ENCODE peak calls at places on chromosomes 3 and 15, in six cellular contexts. One of them, this sample, is unnamed. For H3K4me1 and H3K9me3, the result is how much of the 10 kb centered on the place peaks cover.

GRCh38 chr15:27757050-27757449 is 342.1 kb downstream of the OCA2 start:
- DNase-seq in left lung: no peak
- DNase-seq in left ventricle myocardium inferior: no peak
- DNase-seq in uterus: no peak
- DNase-seq in breast epithelium: no peak
- DNase-seq in MM.1S: no peak
- DNase-seq in this sample: no peak

GRCh38 chr3:69207036-69207435 is 84.6 kb upstream of the LMOD3 start:
- DNase-seq in left lung: no peak
- DNase-seq in left ventricle myocardium inferior: no peak
- DNase-seq in uterus: no peak
- DNase-seq in breast epithelium: no peak
- DNase-seq in MM.1S: no peak
- DNase-seq in this sample: no peak

GRCh38 chr15:37767841-37768455 is 166.5 kb upstream of the TMCO5A start:
- DNase-seq in left lung: no peak
- DNase-seq in left ventricle myocardium inferior: no peak
- DNase-seq in uterus: no peak
- DNase-seq in breast epithelium: no peak
- DNase-seq in MM.1S: no peak
- DNase-seq in this sample: no peak

GRCh38 chr3:107661447-107662108 is 138.8 kb downstream of the BBX start:
- DNase-seq in left lung: no peak
- DNase-seq in left ventricle myocardium inferior: no peak
- DNase-seq in uterus: no peak
- DNase-seq in breast epithelium: no peak
- DNase-seq in MM.1S: peak
- DNase-seq in this sample: no peak

GRCh38 chr3:171356251-171356650 is 104.0 kb downstream of the TNIK start:
- DNase-seq in left lung: no peak
- DNase-seq in left ventricle myocardium inferior: no peak
- DNase-seq in uterus: no peak
- DNase-seq in breast epithelium: no peak
- DNase-seq in MM.1S: no peak
- DNase-seq in this sample: no peak

GRCh38 chr3:177752841-177753240 is 555.6 kb upstream of the TBL1XR1 start:
- DNase-seq in left lung: no peak
- DNase-seq in left ventricle myocardium inferior: no peak
- DNase-seq in uterus: no peak
- DNase-seq in breast epithelium: no peak
- DNase-seq in MM.1S: no peak
- DNase-seq in this sample: no peak

GRCh38 chr15:49915822-49916221 is 203.2 kb downstream of the ATP8B4 start:
- DNase-seq in left lung: no peak
- DNase-seq in left ventricle myocardium inferior: no peak
- DNase-seq in uterus: no peak
- DNase-seq in breast epithelium: no peak
- DNase-seq in MM.1S: no peak
- DNase-seq in this sample: no peak

GRCh38 chr3:59386165-59386564 is 336.3 kb upstream of the CFAP20DC start:
- DNase-seq in left lung: no peak
- DNase-seq in left ventricle myocardium inferior: no peak
- DNase-seq in uterus: no peak
- DNase-seq in breast epithelium: no peak
- DNase-seq in MM.1S: peak
- DNase-seq in this sample: no peak

GRCh38 chr3:184351511-184352148 is 9.8 kb downstream of the CLCN2 start:
- DNase-seq in left lung: no peak
- DNase-seq in left ventricle myocardium inferior: no peak
- DNase-seq in uterus: no peak
- DNase-seq in breast epithelium: no peak
- DNase-seq in MM.1S: no peak
- DNase-seq in this sample: no peak

GRCh38 chr15:86336051-86336788 is 256.5 kb downstream of the AGBL1 start:
- DNase-seq in left lung: no peak
- DNase-seq in left ventricle myocardium inferior: no peak
- DNase-seq in uterus: no peak
- DNase-seq in breast epithelium: no peak
- DNase-seq in MM.1S: peak
- DNase-seq in this sample: no peak

GRCh38 chr3:150365132-150365604 is 42.9 kb upstream of the TSC22D2 start:
- DNase-seq in left lung: no peak
- DNase-seq in left ventricle myocardium inferior: no peak
- DNase-seq in uterus: no peak
- DNase-seq in breast epithelium: no peak
- DNase-seq in MM.1S: no peak
- DNase-seq in this sample: no peak

GRCh38 chr15:37789881-37790280 is 144.6 kb upstream of the TMCO5A start:
- DNase-seq in left lung: no peak
- DNase-seq in left ventricle myocardium inferior: no peak
- DNase-seq in uterus: no peak
- DNase-seq in breast epithelium: no peak
- DNase-seq in MM.1S: no peak
- DNase-seq in this sample: no peak

GRCh38 chr15:47609693-47610092 is 107.6 kb upstream of the SEMA6D start:
- DNase-seq in left lung: no peak
- DNase-seq in left ventricle myocardium inferior: no peak
- DNase-seq in uterus: no peak
- DNase-seq in breast epithelium: no peak
- DNase-seq in MM.1S: no peak
- DNase-seq in this sample: no peak

DNA sequence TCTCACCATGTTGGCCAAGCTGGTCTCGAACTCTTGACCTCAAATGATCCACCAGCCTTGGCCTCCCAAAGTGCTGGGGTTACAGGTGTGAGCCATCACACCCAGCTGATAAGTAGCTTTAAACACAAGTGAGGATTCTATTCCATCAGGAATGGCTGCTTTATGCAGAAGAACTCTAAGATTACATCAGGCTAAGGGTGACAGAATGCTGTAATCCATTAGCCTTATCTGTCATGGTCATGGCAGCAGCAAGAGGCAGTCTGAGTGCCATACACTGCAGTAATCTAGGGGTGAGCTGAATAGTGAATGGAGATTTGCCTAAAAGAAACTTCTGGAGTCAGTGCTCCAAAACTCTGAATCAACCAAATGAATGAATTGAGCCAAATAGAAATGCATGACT is 39.5 kb downstream of the LIPC start:
- DNase-seq in left lung: no peak
- DNase-seq in left ventricle myocardium inferior: no peak
- DNase-seq in uterus: no peak
- DNase-seq in breast epithelium: no peak
- DNase-seq in MM.1S: no peak
- DNase-seq in this sample: no peak
- H3K4me1 ChIP-seq in left lung: under half
- H3K4me1 ChIP-seq in left ventricle myocardium inferior: under half
- H3K4me1 ChIP-seq in uterus: under half
- H3K4me1 ChIP-seq in breast epithelium: under half
- H3K4me1 ChIP-seq in MM.1S: under half
- H3K4me1 ChIP-seq in this sample: under half

DNA sequence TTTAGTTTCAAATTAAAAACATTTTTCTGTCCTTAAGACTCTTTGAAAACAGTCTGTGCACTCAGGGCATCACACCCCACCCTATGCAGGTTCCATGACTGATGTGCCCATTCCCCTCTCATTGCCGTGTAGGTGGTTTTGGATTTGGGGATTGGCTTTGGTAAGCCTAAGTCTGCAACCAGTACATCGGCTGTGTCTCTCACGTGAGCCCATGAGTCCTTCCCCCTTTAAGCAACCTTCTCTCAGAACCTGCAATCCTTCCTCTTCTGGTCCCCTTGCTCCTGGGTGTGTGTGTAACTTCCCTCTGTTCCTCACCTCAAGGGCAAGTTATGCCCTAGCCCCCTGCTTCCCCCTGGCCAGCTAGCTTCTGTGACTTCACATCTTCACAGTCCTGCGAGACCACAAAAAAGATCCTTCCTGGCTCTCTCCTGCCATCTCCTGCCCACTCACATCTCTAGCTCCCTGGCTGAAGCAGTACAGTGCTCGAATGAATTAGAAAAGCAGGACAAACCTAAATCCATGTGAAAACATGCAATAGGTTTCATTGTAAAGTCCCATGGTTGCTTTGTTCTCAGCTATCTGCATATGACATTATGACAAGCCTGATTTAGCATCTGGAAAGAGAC is 126.7 kb downstream of the UACA start:
- DNase-seq in left lung: no peak
- DNase-seq in left ventricle myocardium inferior: no peak
- DNase-seq in uterus: no peak
- DNase-seq in breast epithelium: no peak
- DNase-seq in MM.1S: no peak
- DNase-seq in this sample: no peak
- TF ChIP-seq CTCF in left lung: no peak
- TF ChIP-seq CTCF in left ventricle myocardium inferior: peak
- TF ChIP-seq CTCF in uterus: peak
- TF ChIP-seq CTCF in breast epithelium: no peak
- TF ChIP-seq CTCF in MM.1S: no peak
- TF ChIP-seq CTCF in this sample: no peak

DNA sequence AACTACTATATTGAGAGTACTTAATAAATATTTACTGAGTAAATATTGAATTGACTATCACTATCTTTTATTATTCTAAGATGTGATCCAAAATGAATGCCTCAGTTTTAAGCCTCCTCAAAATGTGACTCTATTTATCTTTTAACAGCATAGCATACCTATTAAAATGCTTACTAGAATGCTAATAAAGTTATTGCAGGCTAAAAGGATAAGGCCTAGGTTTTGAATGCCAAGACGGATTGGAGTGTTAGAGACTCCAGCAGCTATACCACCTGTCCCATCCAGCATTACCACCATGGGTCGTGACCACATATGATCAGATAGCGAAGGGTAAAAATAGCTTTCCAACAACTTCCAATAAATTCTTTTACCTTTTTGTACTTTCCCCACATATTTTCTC is 64.7 kb upstream of the MYRIP start:
- DNase-seq in left lung: no peak
- DNase-seq in left ventricle myocardium inferior: no peak
- DNase-seq in uterus: no peak
- DNase-seq in breast epithelium: no peak
- DNase-seq in MM.1S: no peak
- DNase-seq in this sample: no peak
- H3K9me3 ChIP-seq in left lung: under half
- H3K9me3 ChIP-seq in left ventricle myocardium inferior: under half
- H3K9me3 ChIP-seq in uterus: under half
- H3K9me3 ChIP-seq in breast epithelium: under half
- H3K9me3 ChIP-seq in MM.1S: under half
- H3K9me3 ChIP-seq in this sample: under half

GRCh38 chr15:95843241-95843851 is 487.2 kb upstream of the NR2F2 start:
- DNase-seq in left lung: no peak
- DNase-seq in left ventricle myocardium inferior: peak
- DNase-seq in uterus: no peak
- DNase-seq in breast epithelium: no peak
- DNase-seq in MM.1S: peak
- DNase-seq in this sample: no peak
- H3K4me1 ChIP-seq in left lung: under half
- H3K4me1 ChIP-seq in left ventricle myocardium inferior: under half
- H3K4me1 ChIP-seq in uterus: under half
- H3K4me1 ChIP-seq in breast epithelium: under half
- H3K4me1 ChIP-seq in MM.1S: under half
- H3K4me1 ChIP-seq in this sample: under half

GRCh38 chr15:63504979-63505841 is 817 bp downstream of the USP3 start:
- DNase-seq in left lung: peak
- DNase-seq in left ventricle myocardium inferior: peak
- DNase-seq in uterus: peak
- DNase-seq in breast epithelium: peak
- DNase-seq in MM.1S: peak
- DNase-seq in this sample: peak
- TF ChIP-seq CTCF in left lung: no peak
- TF ChIP-seq CTCF in left ventricle myocardium inferior: peak
- TF ChIP-seq CTCF in uterus: peak
- TF ChIP-seq CTCF in breast epithelium: peak
- TF ChIP-seq CTCF in MM.1S: peak
- TF ChIP-seq CTCF in this sample: no peak

GRCh38 chr3:138359137-138359536 is 10.8 kb downstream of the MRAS start:
- DNase-seq in left lung: no peak
- DNase-seq in left ventricle myocardium inferior: no peak
- DNase-seq in uterus: no peak
- DNase-seq in breast epithelium: no peak
- DNase-seq in MM.1S: no peak
- DNase-seq in this sample: no peak

GRCh38 chr3:138360272-138361192 is 12.2 kb downstream of the MRAS start:
- DNase-seq in left lung: no peak
- DNase-seq in left ventricle myocardium inferior: peak
- DNase-seq in uterus: no peak
- DNase-seq in breast epithelium: no peak
- DNase-seq in MM.1S: no peak
- DNase-seq in this sample: no peak

GRCh38 chr3:138361561-138361971 is 13.2 kb downstream of the MRAS start:
- DNase-seq in left lung: no peak
- DNase-seq in left ventricle myocardium inferior: no peak
- DNase-seq in uterus: no peak
- DNase-seq in breast epithelium: no peak
- DNase-seq in MM.1S: no peak
- DNase-seq in this sample: no peak

GRCh38 chr3:138361193-138361525 is 12.8 kb downstream of the MRAS start:
- DNase-seq in left lung: no peak
- DNase-seq in left ventricle myocardium inferior: no peak
- DNase-seq in uterus: no peak
- DNase-seq in breast epithelium: no peak
- DNase-seq in MM.1S: no peak
- DNase-seq in this sample: no peak

DNA sequence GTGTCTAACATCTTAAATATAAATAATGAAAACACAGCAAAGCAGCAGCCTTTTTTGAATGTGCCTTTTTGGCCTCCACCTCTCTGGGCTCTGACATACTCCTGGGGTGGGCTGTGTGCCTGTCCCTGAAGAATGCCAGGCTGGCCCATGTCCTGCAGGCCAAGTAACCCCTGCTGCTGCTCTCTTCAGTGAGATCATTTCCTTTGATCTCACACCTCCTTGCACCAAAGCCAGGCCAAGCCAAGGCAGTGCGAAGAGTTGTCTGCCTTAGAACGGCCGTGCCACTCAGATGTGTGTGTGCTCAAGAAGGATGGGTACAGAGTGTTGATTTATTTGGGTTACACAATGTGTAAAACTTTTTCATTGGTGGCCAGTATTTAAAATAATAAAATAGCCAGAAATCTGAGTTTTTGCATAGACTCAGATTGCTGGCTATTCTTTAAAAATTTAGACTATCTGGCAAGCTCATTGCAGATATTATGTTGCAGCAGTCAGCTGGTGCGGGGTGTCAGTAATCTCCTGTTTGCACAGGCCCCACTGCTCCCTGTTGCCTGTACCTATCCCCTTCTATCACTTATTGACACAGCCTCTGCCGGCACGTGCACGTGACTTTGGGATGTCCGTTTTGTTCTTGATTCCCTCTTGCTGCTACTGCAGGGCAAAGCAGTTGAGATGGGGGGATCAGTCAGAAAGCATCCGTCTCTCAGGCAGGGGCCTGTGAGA is 11.3 kb downstream of the MRAS start:
- DNase-seq in left lung: no peak
- DNase-seq in left ventricle myocardium inferior: no peak
- DNase-seq in uterus: no peak
- DNase-seq in breast epithelium: no peak
- DNase-seq in MM.1S: no peak
- DNase-seq in this sample: no peak
- H3K9me3 ChIP-seq in left lung: under half
- H3K9me3 ChIP-seq in left ventricle myocardium inferior: under half
- H3K9me3 ChIP-seq in uterus: under half
- H3K9me3 ChIP-seq in breast epithelium: under half
- H3K9me3 ChIP-seq in MM.1S: under half
- H3K9me3 ChIP-seq in this sample: under half

GRCh38 chr3:66402596-66403267 is 98.1 kb downstream of the LRIG1 start:
- DNase-seq in left lung: no peak
- DNase-seq in left ventricle myocardium inferior: no peak
- DNase-seq in uterus: peak
- DNase-seq in breast epithelium: no peak
- DNase-seq in MM.1S: no peak
- DNase-seq in this sample: no peak
- H3K4me1 ChIP-seq in left lung: under half
- H3K4me1 ChIP-seq in left ventricle myocardium inferior: half or more
- H3K4me1 ChIP-seq in uterus: under half
- H3K4me1 ChIP-seq in breast epithelium: under half
- H3K4me1 ChIP-seq in MM.1S: under half
- H3K4me1 ChIP-seq in this sample: under half

This sample was measured in CD8-positive, alpha-beta T cell.